ENCODE peak calls at places on chromosomes 13 and 19, in ten cellular contexts. M, W, S, F, I, L, C, D, A and J are unnamed samples.

GRCh38 chr19:56727731-56728130 is 56.2 kb upstream of the ZNF835 start:
- DNase-seq in S (no peak), F (no peak), M (no peak), W (no peak), D (no peak), L (peak; percentile 5), C (no peak), I (no peak), A (no peak), J (no peak)

GRCh38 chr19:18895038-18895827 is 725 bp downstream of the CERS1 start:
- DNase-seq in M (no peak), D (no peak), L (peak; percentile 48), W (peak; percentile 28), A (peak; percentile 38), F (peak; percentile 74), S (peak; percentile 71), C (no peak), I (no peak), J (peak; percentile 49)

GRCh38 chr13:70923863-70924752 is 815.9 kb upstream of the KLHL1 start:
- DNase-seq in I (no peak), L (no peak), F (no peak), C (no peak), W (no peak), A (no peak), S (no peak), M (no peak), D (no peak), J (no peak)

GRCh38 chr19:29711584-29712132 is 3.4 kb downstream of the C19orf12 start:
- DNase-seq in F (no peak), A (no peak), I (no peak), M (no peak), W (no peak), L (no peak), S (no peak), C (no peak), D (no peak), J (no peak)

GRCh38 chr19:14248578-14249011 is 42.6 kb upstream of the ADGRL1 start:
- DNase-seq in L (peak; percentile 4), S (no peak), D (no peak), W (no peak), C (peak; percentile 26), M (peak; percentile 9), F (peak; percentile 22), A (peak; percentile 18), I (peak; percentile 2), J (no peak)

GRCh38 chr13:36763322-36763721 is 55.7 kb upstream of the RFXAP start:
- DNase-seq in L (no peak), S (no peak), F (no peak), A (no peak), C (no peak), I (no peak), D (no peak), W (no peak), M (no peak), J (no peak)

GRCh38 chr13:95494082-95494681 is 58.3 kb upstream of the CLDN10 start:
- DNase-seq in I (peak; percentile 79), L (peak; percentile 55), S (peak; percentile 44), C (no peak), W (peak; percentile 65), D (no peak), M (no peak), A (peak; percentile 88), F (peak; percentile 75), J (peak; percentile 44)

GRCh38 chr13:22828081-22828480 is 352.7 kb upstream of the SGCG start:
- DNase-seq in S (no peak), A (no peak), W (no peak), M (no peak), L (no peak), I (no peak), C (no peak), F (no peak), D (no peak), J (no peak)

GRCh38 chr19:35414442-35414841 is 33.6 kb upstream of the FFAR2 start:
- DNase-seq in L (no peak), S (no peak), D (no peak), A (no peak), W (no peak), F (no peak), M (no peak), I (no peak), C (no peak), J (no peak)

GRCh38 chr13:74132768-74133656 is 1.2 kb downstream of the KLF12 start:
- DNase-seq in I (peak; percentile 51), D (peak; percentile 27), M (peak; percentile 34), W (peak; percentile 23), L (peak; percentile 8), C (peak; percentile 31), F (peak; percentile 2), S (no peak), A (peak; percentile 2), J (no peak)

GRCh38 chr13:98972627-98973026 is 5.2 kb downstream of the DOCK9 start:
- DNase-seq in A (no peak), M (no peak), I (no peak), S (peak; percentile 7), C (no peak), F (no peak), D (no peak), L (no peak), W (peak; percentile 66), J (peak; percentile 17)

GRCh38 chr13:89514534-89515312 is 1832.8 kb upstream of the MIR17HG start:
- DNase-seq in S (no peak), C (no peak), W (peak; percentile 68), F (peak; percentile 91), D (no peak), M (no peak), I (peak; percentile 45), A (peak; percentile 63), L (peak; percentile 14), J (peak; percentile 63)

GRCh38 chr19:10115392-10116084 is 4.0 kb downstream of the P2RY11 start:
- DNase-seq in C (no peak), M (no peak), S (no peak), F (no peak), D (no peak), A (no peak), L (no peak), W (no peak), I (no peak), J (no peak)

GRCh38 chr13:99421271-99421670 is 80.0 kb upstream of the TM9SF2 start:
- DNase-seq in M (no peak), W (no peak), L (no peak), I (no peak), S (no peak), F (no peak), C (no peak), A (no peak), D (no peak), J (no peak)

GRCh38 chr19:43501661-43502418 is 2.7 kb downstream of the PHLDB3 start:
- DNase-seq in D (no peak), M (no peak), W (no peak), S (no peak), L (no peak), A (no peak), I (no peak), C (no peak), F (no peak), J (no peak)

GRCh38 chr19:1249298-1249989 is 1.1 kb downstream of the MIDN start:
- DNase-seq in F (peak; percentile 93), D (peak; percentile 92), L (peak; percentile 97), M (peak; percentile 93), I (peak; percentile 98), A (peak; percentile 67), S (peak; percentile 89), C (peak; percentile 93), W (peak; percentile 93), J (peak; percentile 85)

GRCh38 chr19:29040291-29040690 is 172.7 kb downstream of the UQCRFS1 start:
- DNase-seq in A (no peak), C (no peak), S (no peak), L (peak; percentile 4), D (no peak), F (no peak), I (no peak), M (no peak), W (no peak), J (no peak)

GRCh38 chr13:55361141-55361540 is 1779.6 kb upstream of the PRR20A start:
- DNase-seq in D (no peak), S (no peak), I (no peak), C (no peak), M (no peak), W (no peak), A (no peak), L (no peak), F (no peak), J (no peak)

GRCh38 chr19:38912600-38913514 is 871 bp upstream of the CCER2 start:
- DNase-seq in C (no peak), W (no peak), A (no peak), I (no peak), D (no peak), L (no peak), M (no peak), S (no peak), F (no peak), J (no peak)

GRCh38 chr19:30049226-30049625 is 107.2 kb downstream of the URI1 start:
- DNase-seq in W (no peak), F (no peak), D (no peak), L (no peak), I (no peak), M (no peak), A (no peak), S (no peak), C (no peak), J (no peak)

GRCh38 chr19:8080832-8081231 is 28.3 kb downstream of the CCL25 start:
- DNase-seq in W (no peak), M (no peak), A (no peak), D (no peak), F (no peak), S (no peak), C (no peak), L (no peak), I (no peak), J (no peak)

GRCh38 chr19:44875666-44876418 is 15.2 kb upstream of the TOMM40 start:
- DNase-seq in M (no peak), F (no peak), A (no peak), I (no peak), W (no peak), L (peak; percentile 63), D (no peak), C (no peak), S (no peak), J (no peak)